ENCODE peak calls at places on chromosomes 16 and 17, in five cellular contexts. H is brain microvascular endothelial cell; Z is Panc1; S is BE2C; A is CD4-positive, alpha-beta T cell. K is an unnamed sample.

GRCh38 chr16:23842137-23842600 is 6.4 kb downstream of the PRKCB start:
- DNase-seq in S (no peak), A (no peak), Z (no peak), H (no peak), K (no peak)

GRCh38 chr17:49979748-49980479 is 10.9 kb downstream of the DLX4 start:
- DNase-seq in Z (no peak), H (no peak), A (no peak), S (no peak), K (no peak)

GRCh38 chr17:43943769-43944418 is 1.6 kb upstream of the PPY start:
- DNase-seq in A (peak; percentile 71), H (peak; percentile 76), S (peak; percentile 91), Z (peak; percentile 50), K (peak; percentile 84)

GRCh38 chr16:86277236-86277635 is 233.1 kb upstream of the FOXF1 start:
- DNase-seq in H (no peak), S (no peak), Z (no peak), A (no peak), K (no peak)

GRCh38 chr16:65660390-65660789 is 538.5 kb upstream of the CDH11 start:
- DNase-seq in A (no peak), Z (no peak), H (no peak), S (no peak), K (no peak)

GRCh38 chr17:31275126-31275525 is 21.9 kb downstream of the OMG start:
- DNase-seq in S (no peak), H (no peak), A (no peak), Z (no peak), K (no peak)

GRCh38 chr16:85222151-85222863 is 110.0 kb upstream of the CIBAR2 start:
- DNase-seq in S (no peak), A (no peak), H (no peak), Z (no peak), K (no peak)

GRCh38 chr17:18315498-18316360 is 636 bp downstream of the SMCR8 start:
- DNase-seq in H (no peak), A (peak; percentile 12), Z (no peak), S (no peak), K (no peak)

GRCh38 chr17:15261063-15261817 is 3.9 kb downstream of the PMP22 start:
- DNase-seq in S (peak; percentile 62), Z (no peak), H (peak; percentile 57), A (no peak), K (peak; percentile 67)
- H3K27me3 ChIP-seq in S (no peaks in the 10 kb centered on the region), Z (peaks cover 8% of the 10 kb centered on the region), H (no peaks in the 10 kb centered on the region), A (peaks cover 71% of the 10 kb centered on the region), K (no peaks in the 10 kb centered on the region)

DNA sequence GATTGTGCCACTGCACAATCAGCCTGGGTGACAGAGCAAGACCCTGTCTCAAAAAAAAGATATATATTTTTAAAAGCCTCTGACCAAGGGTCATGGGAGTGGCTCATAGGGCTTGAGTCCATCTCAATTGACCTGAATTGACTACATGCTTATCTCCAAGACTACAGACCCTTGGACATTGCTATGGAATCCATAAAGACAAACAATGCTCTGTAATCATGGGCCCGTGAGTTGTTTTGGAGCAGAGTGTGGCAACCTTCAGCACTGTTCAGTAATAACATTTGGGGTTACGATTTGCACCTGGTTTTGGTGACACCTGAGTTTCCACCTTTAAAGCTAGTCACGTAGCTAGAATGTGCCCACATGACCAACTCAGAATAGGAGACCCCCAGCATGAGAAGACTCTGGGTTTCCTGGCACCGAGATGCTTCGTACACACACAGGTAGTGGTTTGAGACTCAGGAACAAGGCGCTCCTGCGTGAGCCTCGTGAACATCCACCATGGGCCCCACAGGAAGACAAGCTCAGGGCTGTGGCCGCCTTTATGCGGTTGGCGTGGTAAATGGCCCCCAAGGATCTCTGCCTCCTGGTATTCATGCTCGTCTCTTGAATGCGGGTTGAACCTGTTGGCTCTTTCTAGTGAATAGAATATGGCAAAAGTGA is 66.6 kb upstream of the RPH3AL start:
- DNase-seq in Z (no peak), H (no peak), S (no peak), A (peak; percentile 46), K (no peak)
- H3K27me3 ChIP-seq in Z (no peaks in the 10 kb centered on the region), H (no peaks in the 10 kb centered on the region), S (no peaks in the 10 kb centered on the region), A (no peaks in the 10 kb centered on the region), K (no peaks in the 10 kb centered on the region)

GRCh38 chr17:1918346-1919021 is 88.7 kb downstream of the RPA1 start:
- DNase-seq in H (no peak), A (no peak), S (no peak), Z (no peak), K (no peak)

GRCh38 chr17:1915889-1916288 is 86.1 kb downstream of the RPA1 start:
- DNase-seq in Z (no peak), H (no peak), S (no peak), A (no peak), K (peak; percentile 13)

GRCh38 chr17:1916963-1917715 is 87.3 kb downstream of the RPA1 start:
- DNase-seq in S (no peak), Z (no peak), H (no peak), A (no peak), K (no peak)

GRCh38 chr17:1919206-1919605 is 89.4 kb downstream of the RPA1 start:
- DNase-seq in A (no peak), S (no peak), Z (no peak), H (no peak), K (no peak)

DNA sequence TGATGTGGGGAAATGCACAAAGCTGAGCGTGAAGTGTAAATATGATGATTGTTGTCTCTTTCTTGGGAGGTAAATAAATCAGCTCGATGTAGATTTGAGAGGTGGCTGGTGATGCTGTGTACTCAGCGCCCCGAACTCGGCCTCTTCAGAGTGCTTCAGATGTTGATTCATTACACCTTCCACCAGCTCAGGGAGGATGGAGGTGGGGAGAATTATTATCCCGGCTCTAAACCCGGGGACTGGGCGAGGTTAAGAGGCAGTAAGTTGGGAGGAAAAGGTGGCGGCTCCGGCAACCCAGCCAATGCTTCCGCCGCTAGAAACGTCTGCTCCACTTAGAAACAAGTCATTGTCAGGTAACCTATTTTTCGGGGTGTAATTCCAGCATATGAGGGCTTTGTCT is 86.5 kb downstream of the RPA1 start:
- DNase-seq in Z (no peak), S (no peak), A (no peak), H (no peak), K (no peak)
- H3K27me3 ChIP-seq in Z (no peaks in the 10 kb centered on the region), S (no peaks in the 10 kb centered on the region), A (peaks cover 13% of the 10 kb centered on the region), H (peaks cover 12% of the 10 kb centered on the region), K (no peaks in the 10 kb centered on the region)

GRCh38 chr16:56257666-56258359 is 66.5 kb downstream of the GNAO1 start:
- DNase-seq in A (no peak), S (peak; percentile 58), H (no peak), Z (no peak), K (no peak)

GRCh38 chr16:56259425-56259779 is 68.1 kb downstream of the GNAO1 start:
- DNase-seq in Z (no peak), H (no peak), A (no peak), S (no peak), K (no peak)

GRCh38 chr16:56260378-56260987 is 69.2 kb downstream of the GNAO1 start:
- DNase-seq in A (no peak), H (no peak), Z (no peak), S (no peak), K (no peak)

GRCh38 chr16:56257260-56257659 is 66.0 kb downstream of the GNAO1 start:
- DNase-seq in H (no peak), Z (no peak), A (no peak), S (peak; percentile 93), K (peak; percentile 37)

GRCh38 chr16:56258508-56259424 is 67.5 kb downstream of the GNAO1 start:
- DNase-seq in H (no peak), A (no peak), Z (no peak), S (no peak), K (no peak)
- H3K27me3 ChIP-seq in H (peaks cover 3% of the 10 kb centered on the region), A (no peaks in the 10 kb centered on the region), Z (no peaks in the 10 kb centered on the region), S (no peaks in the 10 kb centered on the region), K (no peaks in the 10 kb centered on the region)

GRCh38 chr16:1145383-1146100 is 7.4 kb upstream of the CACNA1H start:
- DNase-seq in Z (no peak), H (no peak), S (no peak), A (no peak), K (no peak)
- H3K27me3 ChIP-seq in Z (no peaks in the 10 kb centered on the region), H (no peaks in the 10 kb centered on the region), S (no peaks in the 10 kb centered on the region), A (no peaks in the 10 kb centered on the region), K (no peaks in the 10 kb centered on the region)

K was measured in pancreas.